ENCODE peak calls at places on chromosomes 3 and 15, in nine cellular contexts. P, T, I, U, G, S, W, R and N are unnamed samples.

GRCh38 chr3:5198986-5199731 is 11.7 kb downstream of the EDEM1 start:
- DNase-seq in P (no peak), T (no peak), I (no peak), U (no peak), G (no peak), S (no peak), W (no peak), R (no peak), N (no peak)

GRCh38 chr15:33201376-33202189 is 7.1 kb upstream of the FMN1 start:
- DNase-seq in P (peak), T (peak), I (peak), U (peak), G (no peak), S (peak), W (peak), R (peak), N (peak)

GRCh38 chr3:171168086-171168485 is 141.6 kb upstream of the SLC2A2 start:
- DNase-seq in P (no peak), T (peak), I (peak), U (no peak), G (no peak), S (no peak), W (no peak), R (peak), N (peak)

GRCh38 chr15:70196314-70197291 is 98.9 kb upstream of the TLE3 start:
- DNase-seq in P (no peak), T (peak), I (peak), U (peak), G (no peak), S (peak), W (peak), R (no peak), N (peak)

GRCh38 chr15:29442532-29442931 is 172.9 kb upstream of the NSMCE3 start:
- DNase-seq in P (no peak), T (no peak), I (no peak), U (no peak), G (no peak), S (no peak), W (no peak), R (no peak), N (no peak)

GRCh38 chr15:59347915-59348314 is 24.8 kb downstream of the MYO1E start:
- DNase-seq in P (no peak), T (no peak), I (no peak), U (no peak), G (no peak), S (no peak), W (no peak), R (no peak), N (no peak)

GRCh38 chr3:127038923-127039581 is 56.1 kb downstream of the PLXNA1 start:
- DNase-seq in P (peak), T (no peak), I (no peak), U (no peak), G (no peak), S (no peak), W (no peak), R (no peak), N (no peak)

GRCh38 chr15:35603298-35603697 is 57.3 kb upstream of the DPH6 start:
- DNase-seq in P (no peak), T (peak), I (peak), U (no peak), G (no peak), S (peak), W (no peak), R (no peak), N (no peak)

GRCh38 chr3:185318136-185318535 is 44.8 kb upstream of the MAP3K13 start:
- DNase-seq in P (no peak), T (no peak), I (peak), U (no peak), G (no peak), S (no peak), W (no peak), R (peak), N (no peak)

GRCh38 chr3:69200384-69201068 is 78.1 kb upstream of the LMOD3 start:
- DNase-seq in P (no peak), T (peak), I (peak), U (peak), G (no peak), S (no peak), W (peak), R (peak), N (peak)

GRCh38 chr3:174215426-174215825 is 643.7 kb upstream of the NAALADL2 start:
- DNase-seq in P (no peak), T (no peak), I (no peak), U (no peak), G (no peak), S (no peak), W (no peak), R (no peak), N (no peak)

GRCh38 chr3:119664370-119664769 is 4.0 kb upstream of the POPDC2 start:
- DNase-seq in P (no peak), T (no peak), I (peak), U (no peak), G (no peak), S (no peak), W (no peak), R (no peak), N (no peak)

GRCh38 chr15:71752604-71753289 is 57.6 kb upstream of the NR2E3 start:
- DNase-seq in P (no peak), T (peak), I (peak), U (no peak), G (no peak), S (peak), W (peak), R (peak), N (peak)

GRCh38 chr3:195591220-195591619 is 7.5 kb upstream of the APOD start:
- DNase-seq in P (no peak), T (no peak), I (no peak), U (no peak), G (no peak), S (no peak), W (no peak), R (no peak), N (no peak)

GRCh38 chr3:52238193-52238760 is 681 bp downstream of the TWF2 start:
- DNase-seq in P (no peak), T (no peak), I (no peak), U (no peak), G (no peak), S (no peak), W (no peak), R (peak), N (no peak)

GRCh38 chr15:34327906-34328305 is 9.7 kb downstream of the SLC12A6 start:
- DNase-seq in P (no peak), T (no peak), I (no peak), U (no peak), G (no peak), S (no peak), W (no peak), R (no peak), N (no peak)

GRCh38 chr3:146117406-146118285 is 43.3 kb downstream of the PLOD2 start:
- DNase-seq in P (no peak), T (no peak), I (peak), U (no peak), G (no peak), S (no peak), W (no peak), R (peak), N (no peak)

GRCh38 chr3:159252274-159252673 is 450.4 kb downstream of the MFSD1 start:
- DNase-seq in P (no peak), T (no peak), I (no peak), U (no peak), G (no peak), S (no peak), W (no peak), R (no peak), N (no peak)

GRCh38 chr15:48447657-48448056 is 116.4 kb downstream of the DUT start:
- DNase-seq in P (no peak), T (peak), I (no peak), U (no peak), G (no peak), S (no peak), W (no peak), R (no peak), N (no peak)